ENCODE peak calls at places on chromosomes 4 and X, in six cellular contexts. A, M, Q, L, X and C are unnamed samples.

GRCh38 chr4:105976913-105977312 is 81.6 kb downstream of the NPNT start:
- DNase-seq in A (no peak), M (no peak), Q (no peak), L (no peak), X (no peak), C (no peak)

GRCh38 chr4:23728393-23728792 is 161.5 kb downstream of the PPARGC1A start:
- DNase-seq in A (no peak), M (no peak), Q (no peak), L (no peak), X (no peak), C (no peak)

GRCh38 chrX:13742397-13743176 is 8.0 kb downstream of the OFD1 start:
- DNase-seq in A (peak; percentile 7), M (no peak), Q (no peak), L (no peak), X (peak; percentile 9), C (no peak)

GRCh38 chr4:158314756-158315487 is 104.6 kb downstream of the TMEM144 start:
- DNase-seq in A (no peak), M (no peak), Q (no peak), L (no peak), X (no peak), C (no peak)

GRCh38 chr4:36385951-36386561 is 104.6 kb downstream of the DTHD1 start:
- DNase-seq in A (no peak), M (no peak), Q (no peak), L (no peak), X (peak; percentile 16), C (peak; percentile 4)

GRCh38 chr4:56637791-56638190 is 43.3 kb downstream of the HOPX start:
- DNase-seq in A (no peak), M (no peak), Q (no peak), L (no peak), X (no peak), C (no peak)

GRCh38 chr4:42122237-42122636 is 30.2 kb downstream of the BEND4 start:
- DNase-seq in A (no peak), M (no peak), Q (no peak), L (no peak), X (no peak), C (no peak)

GRCh38 chrX:138885886-138886285 is 174.4 kb upstream of the FGF13 start:
- DNase-seq in A (no peak), M (no peak), Q (no peak), L (no peak), X (no peak), C (no peak)

GRCh38 chr4:151409470-151410313 is 716 bp downstream of the FHIP1A start:
- DNase-seq in A (no peak), M (peak; percentile 30), Q (no peak), L (peak; percentile 38), X (peak; percentile 11), C (peak; percentile 4)

GRCh38 chr4:172983014-172983413 is 185.6 kb upstream of the GALNT7 start:
- DNase-seq in A (no peak), M (no peak), Q (no peak), L (no peak), X (no peak), C (no peak)

GRCh38 chrX:74514384-74514783 is 93.1 kb downstream of the SLC16A2 start:
- DNase-seq in A (no peak), M (no peak), Q (no peak), L (no peak), X (no peak), C (no peak)

GRCh38 chr4:95929448-95930064 is 89.7 kb downstream of the PDHA2 start:
- DNase-seq in A (no peak), M (no peak), Q (no peak), L (no peak), X (no peak), C (no peak)

GRCh38 chr4:145536044-145536443 is 54.4 kb downstream of the SMAD1 start:
- DNase-seq in A (no peak), M (no peak), Q (no peak), L (no peak), X (no peak), C (no peak)

GRCh38 chr4:69907151-69907550 is 23.7 kb upstream of the CSN1S1 start:
- DNase-seq in A (no peak), M (no peak), Q (no peak), L (no peak), X (no peak), C (no peak)

GRCh38 chr4:74111990-74112389 is 13.0 kb upstream of the CXCL2 start:
- DNase-seq in A (no peak), M (no peak), Q (no peak), L (peak; percentile 66), X (no peak), C (no peak)

GRCh38 chr4:52628543-52628942 is 30.6 kb downstream of the USP46 start:
- DNase-seq in A (no peak), M (no peak), Q (no peak), L (no peak), X (no peak), C (no peak)